ENCODE peak calls at places on chromosomes 4 and X, in eight cellular contexts. One of them, this sample, is unnamed.

GRCh38 chr4:8702020-8702495 is 109.5 kb downstream of the CPZ start:
- DNase-seq in CD8-positive, alpha-beta T cell: no peak
- DNase-seq in heart left ventricle: no peak
- DNase-seq in MCF 10A: no peak
- DNase-seq in A549: no peak
- DNase-seq in foreskin fibroblast: no peak
- DNase-seq in progenitor cell of endocrine pancreas: no peak
- DNase-seq in thoracic aorta: no peak
- DNase-seq in this sample: no peak

GRCh38 chr4:6206771-6207290 is 6.5 kb upstream of the JAKMIP1 start:
- DNase-seq in A549: no peak
- DNase-seq in heart left ventricle: no peak
- DNase-seq in CD8-positive, alpha-beta T cell: no peak
- DNase-seq in thoracic aorta: no peak
- DNase-seq in progenitor cell of endocrine pancreas: no peak
- DNase-seq in MCF 10A: no peak
- DNase-seq in foreskin fibroblast: no peak
- DNase-seq in this sample: peak

GRCh38 chrX:25742334-25742733 is 395.8 kb upstream of the MAGEB18 start:
- DNase-seq in progenitor cell of endocrine pancreas: no peak
- DNase-seq in A549: no peak
- DNase-seq in MCF 10A: no peak
- DNase-seq in thoracic aorta: no peak
- DNase-seq in heart left ventricle: no peak
- DNase-seq in foreskin fibroblast: no peak
- DNase-seq in CD8-positive, alpha-beta T cell: no peak
- DNase-seq in this sample: no peak

GRCh38 chr4:2441393-2442174 is 22.8 kb downstream of the CFAP99 start:
- DNase-seq in CD8-positive, alpha-beta T cell: peak
- DNase-seq in foreskin fibroblast: no peak
- DNase-seq in heart left ventricle: peak
- DNase-seq in A549: peak
- DNase-seq in MCF 10A: peak
- DNase-seq in progenitor cell of endocrine pancreas: peak
- DNase-seq in thoracic aorta: no peak
- DNase-seq in this sample: no peak

GRCh38 chrX:53076671-53077070 is 5.5 kb upstream of the TSPYL2 start:
- DNase-seq in progenitor cell of endocrine pancreas: no peak
- DNase-seq in thoracic aorta: no peak
- DNase-seq in heart left ventricle: no peak
- DNase-seq in A549: no peak
- DNase-seq in foreskin fibroblast: no peak
- DNase-seq in CD8-positive, alpha-beta T cell: no peak
- DNase-seq in MCF 10A: no peak
- DNase-seq in this sample: no peak

GRCh38 chr4:72397314-72397713 is 171.7 kb downstream of the ADAMTS3 start:
- DNase-seq in heart left ventricle: no peak
- DNase-seq in progenitor cell of endocrine pancreas: no peak
- DNase-seq in CD8-positive, alpha-beta T cell: no peak
- DNase-seq in A549: no peak
- DNase-seq in thoracic aorta: no peak
- DNase-seq in MCF 10A: peak
- DNase-seq in foreskin fibroblast: no peak
- DNase-seq in this sample: no peak

GRCh38 chr4:55253911-55254593 is 92.0 kb upstream of the SRD5A3 start:
- DNase-seq in thoracic aorta: no peak
- DNase-seq in CD8-positive, alpha-beta T cell: no peak
- DNase-seq in progenitor cell of endocrine pancreas: no peak
- DNase-seq in MCF 10A: no peak
- DNase-seq in heart left ventricle: no peak
- DNase-seq in A549: no peak
- DNase-seq in foreskin fibroblast: no peak
- DNase-seq in this sample: no peak

GRCh38 chrX:150201391-150201790 is 161.7 kb upstream of the MAMLD1 start:
- DNase-seq in progenitor cell of endocrine pancreas: no peak
- DNase-seq in CD8-positive, alpha-beta T cell: no peak
- DNase-seq in foreskin fibroblast: no peak
- DNase-seq in heart left ventricle: no peak
- DNase-seq in A549: no peak
- DNase-seq in thoracic aorta: no peak
- DNase-seq in MCF 10A: no peak
- DNase-seq in this sample: no peak

GRCh38 chr4:111174331-111174730 is 551.5 kb upstream of the PITX2 start:
- DNase-seq in progenitor cell of endocrine pancreas: no peak
- DNase-seq in thoracic aorta: no peak
- DNase-seq in foreskin fibroblast: no peak
- DNase-seq in CD8-positive, alpha-beta T cell: no peak
- DNase-seq in A549: no peak
- DNase-seq in MCF 10A: no peak
- DNase-seq in heart left ventricle: no peak
- DNase-seq in this sample: no peak

GRCh38 chrX:102934624-102935023 is 2.4 kb upstream of the RAB40AL start:
- DNase-seq in heart left ventricle: no peak
- DNase-seq in MCF 10A: peak
- DNase-seq in foreskin fibroblast: no peak
- DNase-seq in thoracic aorta: no peak
- DNase-seq in A549: peak
- DNase-seq in progenitor cell of endocrine pancreas: no peak
- DNase-seq in CD8-positive, alpha-beta T cell: no peak
- DNase-seq in this sample: peak

GRCh38 chrX:17802756-17803155 is 58.3 kb downstream of the RAI2 start:
- DNase-seq in foreskin fibroblast: no peak
- DNase-seq in progenitor cell of endocrine pancreas: no peak
- DNase-seq in CD8-positive, alpha-beta T cell: no peak
- DNase-seq in A549: no peak
- DNase-seq in thoracic aorta: no peak
- DNase-seq in heart left ventricle: no peak
- DNase-seq in MCF 10A: no peak
- DNase-seq in this sample: no peak

GRCh38 chr4:110085131-110085530 is 113.3 kb downstream of the ELOVL6 start:
- DNase-seq in progenitor cell of endocrine pancreas: no peak
- DNase-seq in foreskin fibroblast: no peak
- DNase-seq in CD8-positive, alpha-beta T cell: peak
- DNase-seq in MCF 10A: no peak
- DNase-seq in A549: no peak
- DNase-seq in heart left ventricle: no peak
- DNase-seq in thoracic aorta: no peak
- DNase-seq in this sample: no peak

GRCh38 chr4:23932935-23933334 is 43.1 kb upstream of the PPARGC1A start:
- DNase-seq in progenitor cell of endocrine pancreas: no peak
- DNase-seq in foreskin fibroblast: peak
- DNase-seq in heart left ventricle: no peak
- DNase-seq in thoracic aorta: no peak
- DNase-seq in A549: no peak
- DNase-seq in MCF 10A: peak
- DNase-seq in CD8-positive, alpha-beta T cell: no peak
- DNase-seq in this sample: no peak

GRCh38 chr4:82739292-82740190 is 59.1 kb downstream of the SCD5 start:
- DNase-seq in foreskin fibroblast: peak
- DNase-seq in MCF 10A: peak
- DNase-seq in progenitor cell of endocrine pancreas: peak
- DNase-seq in A549: peak
- DNase-seq in CD8-positive, alpha-beta T cell: peak
- DNase-seq in thoracic aorta: no peak
- DNase-seq in heart left ventricle: peak
- DNase-seq in this sample: peak

GRCh38 chrX:122196338-122196737 is 987.7 kb upstream of the GRIA3 start:
- DNase-seq in foreskin fibroblast: no peak
- DNase-seq in A549: no peak
- DNase-seq in MCF 10A: no peak
- DNase-seq in heart left ventricle: no peak
- DNase-seq in CD8-positive, alpha-beta T cell: no peak
- DNase-seq in progenitor cell of endocrine pancreas: no peak
- DNase-seq in thoracic aorta: no peak
- DNase-seq in this sample: no peak

GRCh38 chr4:54843106-54843505 is 185.3 kb downstream of the KIT start:
- DNase-seq in CD8-positive, alpha-beta T cell: no peak
- DNase-seq in foreskin fibroblast: no peak
- DNase-seq in A549: no peak
- DNase-seq in heart left ventricle: peak
- DNase-seq in MCF 10A: no peak
- DNase-seq in progenitor cell of endocrine pancreas: no peak
- DNase-seq in thoracic aorta: no peak
- DNase-seq in this sample: no peak

GRCh38 chr4:145533011-145533410 is 51.4 kb downstream of the SMAD1 start:
- DNase-seq in MCF 10A: peak
- DNase-seq in progenitor cell of endocrine pancreas: no peak
- DNase-seq in foreskin fibroblast: no peak
- DNase-seq in heart left ventricle: no peak
- DNase-seq in A549: no peak
- DNase-seq in thoracic aorta: no peak
- DNase-seq in CD8-positive, alpha-beta T cell: no peak
- DNase-seq in this sample: no peak

GRCh38 chr4:88963817-88964216 is 93.2 kb downstream of the FAM13A start:
- DNase-seq in thoracic aorta: no peak
- DNase-seq in MCF 10A: peak
- DNase-seq in CD8-positive, alpha-beta T cell: no peak
- DNase-seq in foreskin fibroblast: no peak
- DNase-seq in heart left ventricle: no peak
- DNase-seq in A549: peak
- DNase-seq in progenitor cell of endocrine pancreas: no peak
- DNase-seq in this sample: no peak

GRCh38 chr4:41796545-41797210 is 48.2 kb upstream of the PHOX2B start:
- DNase-seq in progenitor cell of endocrine pancreas: no peak
- DNase-seq in CD8-positive, alpha-beta T cell: no peak
- DNase-seq in thoracic aorta: no peak
- DNase-seq in MCF 10A: no peak
- DNase-seq in A549: no peak
- DNase-seq in foreskin fibroblast: no peak
- DNase-seq in heart left ventricle: no peak
- DNase-seq in this sample: no peak

GRCh38 chr4:6113641-6114040 is 86.7 kb downstream of the JAKMIP1 start:
- DNase-seq in progenitor cell of endocrine pancreas: no peak
- DNase-seq in heart left ventricle: no peak
- DNase-seq in thoracic aorta: no peak
- DNase-seq in MCF 10A: no peak
- DNase-seq in foreskin fibroblast: no peak
- DNase-seq in CD8-positive, alpha-beta T cell: no peak
- DNase-seq in A549: no peak
- DNase-seq in this sample: no peak

GRCh38 chrX:120408168-120408567 is 46.3 kb downstream of the ATP1B4 start:
- DNase-seq in progenitor cell of endocrine pancreas: no peak
- DNase-seq in CD8-positive, alpha-beta T cell: no peak
- DNase-seq in foreskin fibroblast: no peak
- DNase-seq in MCF 10A: no peak
- DNase-seq in A549: no peak
- DNase-seq in heart left ventricle: no peak
- DNase-seq in thoracic aorta: no peak
- DNase-seq in this sample: no peak

GRCh38 chr4:88211473-88212252 is 53.2 kb upstream of the ABCG2 start:
- DNase-seq in CD8-positive, alpha-beta T cell: peak
- DNase-seq in thoracic aorta: no peak
- DNase-seq in A549: no peak
- DNase-seq in heart left ventricle: no peak
- DNase-seq in foreskin fibroblast: peak
- DNase-seq in progenitor cell of endocrine pancreas: peak
- DNase-seq in MCF 10A: peak
- DNase-seq in this sample: no peak

GRCh38 chrX:131836161-131836560 is 186.9 kb upstream of the STK26 start:
- DNase-seq in progenitor cell of endocrine pancreas: no peak
- DNase-seq in CD8-positive, alpha-beta T cell: no peak
- DNase-seq in thoracic aorta: no peak
- DNase-seq in heart left ventricle: no peak
- DNase-seq in A549: no peak
- DNase-seq in foreskin fibroblast: no peak
- DNase-seq in MCF 10A: no peak
- DNase-seq in this sample: no peak
- TF ChIP-seq CTCF in progenitor cell of endocrine pancreas: no peak
- TF ChIP-seq CTCF in CD8-positive, alpha-beta T cell: no peak
- TF ChIP-seq CTCF in thoracic aorta: no peak
- TF ChIP-seq CTCF in heart left ventricle: no peak
- TF ChIP-seq CTCF in A549: no peak
- TF ChIP-seq CTCF in foreskin fibroblast: no peak
- TF ChIP-seq CTCF in MCF 10A: no peak
- TF ChIP-seq CTCF in this sample: no peak

GRCh38 chr4:80459918-80460473 is 124.5 kb downstream of the CFAP299 start:
- DNase-seq in progenitor cell of endocrine pancreas: no peak
- DNase-seq in MCF 10A: no peak
- DNase-seq in foreskin fibroblast: no peak
- DNase-seq in heart left ventricle: no peak
- DNase-seq in thoracic aorta: no peak
- DNase-seq in A549: no peak
- DNase-seq in CD8-positive, alpha-beta T cell: no peak
- DNase-seq in this sample: no peak
- TF ChIP-seq CTCF in progenitor cell of endocrine pancreas: no peak
- TF ChIP-seq CTCF in MCF 10A: no peak
- TF ChIP-seq CTCF in foreskin fibroblast: no peak
- TF ChIP-seq CTCF in heart left ventricle: no peak
- TF ChIP-seq CTCF in thoracic aorta: no peak
- TF ChIP-seq CTCF in A549: no peak
- TF ChIP-seq CTCF in CD8-positive, alpha-beta T cell: no peak
- TF ChIP-seq CTCF in this sample: no peak

DNA sequence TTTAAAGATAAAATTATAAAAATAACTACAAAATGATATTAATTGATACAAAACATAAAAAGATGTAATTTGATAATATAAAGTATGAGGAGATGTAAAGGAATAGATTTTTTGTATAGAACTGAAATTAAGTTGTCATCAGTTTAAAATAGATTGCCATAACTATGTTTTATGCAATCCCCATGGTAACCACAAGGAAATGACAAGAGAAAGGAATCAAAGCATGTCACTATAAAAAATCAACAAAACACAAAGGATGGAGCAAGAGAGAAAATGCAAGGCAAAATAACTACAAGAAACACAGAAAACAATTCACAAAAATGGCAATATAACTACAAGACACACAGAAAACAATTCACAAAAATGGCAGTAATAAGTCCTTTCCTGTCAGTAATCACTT is 27.0 kb upstream of the GUCY2F start:
- DNase-seq in CD8-positive, alpha-beta T cell: no peak
- DNase-seq in A549: no peak
- DNase-seq in thoracic aorta: no peak
- DNase-seq in heart left ventricle: no peak
- DNase-seq in progenitor cell of endocrine pancreas: no peak
- DNase-seq in foreskin fibroblast: no peak
- DNase-seq in MCF 10A: no peak
- DNase-seq in this sample: no peak
- TF ChIP-seq CTCF in CD8-positive, alpha-beta T cell: no peak
- TF ChIP-seq CTCF in A549: no peak
- TF ChIP-seq CTCF in thoracic aorta: no peak
- TF ChIP-seq CTCF in heart left ventricle: no peak
- TF ChIP-seq CTCF in progenitor cell of endocrine pancreas: no peak
- TF ChIP-seq CTCF in foreskin fibroblast: no peak
- TF ChIP-seq CTCF in MCF 10A: no peak
- TF ChIP-seq CTCF in this sample: no peak

DNA sequence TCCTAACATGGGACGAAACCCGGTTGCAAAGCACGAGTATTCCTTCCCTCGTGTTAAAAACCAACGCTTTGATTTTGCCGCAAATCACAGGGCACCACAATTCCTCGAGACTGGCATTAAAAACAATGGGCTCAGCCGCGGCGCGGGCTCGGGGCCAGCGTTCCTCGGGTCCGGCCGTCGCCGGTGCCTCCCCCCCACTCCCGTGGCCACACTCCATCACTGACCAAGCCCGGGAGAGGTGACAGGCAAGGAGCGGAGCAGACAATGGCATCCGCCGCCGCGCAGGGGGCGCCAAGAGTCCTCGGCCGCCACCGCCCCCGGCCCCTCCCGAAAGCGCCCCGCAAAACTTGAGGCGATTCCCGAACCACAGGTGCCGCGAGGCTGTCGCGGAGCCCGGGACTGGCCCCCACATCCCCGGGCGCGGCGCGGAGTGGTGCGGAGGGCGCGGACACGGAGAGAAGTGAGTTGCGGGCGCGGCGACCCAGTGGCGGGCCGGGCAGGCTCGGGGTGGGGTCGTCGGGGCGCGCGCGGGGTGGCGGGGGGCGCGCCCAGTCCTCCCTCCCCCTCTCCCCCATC is 445 bp downstream of the AP1S2 start:
- DNase-seq in A549: peak
- DNase-seq in MCF 10A: peak
- DNase-seq in progenitor cell of endocrine pancreas: peak
- DNase-seq in thoracic aorta: no peak
- DNase-seq in heart left ventricle: peak
- DNase-seq in CD8-positive, alpha-beta T cell: peak
- DNase-seq in foreskin fibroblast: no peak
- DNase-seq in this sample: peak
- TF ChIP-seq CTCF in A549: no peak
- TF ChIP-seq CTCF in MCF 10A: no peak
- TF ChIP-seq CTCF in progenitor cell of endocrine pancreas: peak
- TF ChIP-seq CTCF in thoracic aorta: no peak
- TF ChIP-seq CTCF in heart left ventricle: no peak
- TF ChIP-seq CTCF in CD8-positive, alpha-beta T cell: peak
- TF ChIP-seq CTCF in foreskin fibroblast: no peak
- TF ChIP-seq CTCF in this sample: no peak

This sample was measured in tibial artery.